ENCODE peak calls at places on chromosomes 5 and 9, in seven cellular contexts. M, D, A, X, F, K and T are unnamed samples.

GRCh38 chr5:124773291-124774001 is 27.0 kb upstream of the ZNF608 start:
- DNase-seq in M (no peak), D (peak), A (no peak), X (no peak), F (no peak), K (no peak), T (no peak)

GRCh38 chr5:8184455-8185063 is 315.6 kb downstream of the MTRR start:
- DNase-seq in M (no peak), D (peak), A (peak), X (peak), F (no peak), K (no peak), T (no peak)

GRCh38 chr9:111039203-111039907 is 1.1 kb upstream of the LPAR1 start:
- DNase-seq in M (no peak), D (peak), A (peak), X (peak), F (peak), K (no peak), T (no peak)

GRCh38 chr5:96721351-96721970 is 59.3 kb downstream of the CAST start:
- DNase-seq in M (no peak), D (no peak), A (no peak), X (no peak), F (no peak), K (no peak), T (no peak)

GRCh38 chr9:133304158-133304470 is 29.1 kb upstream of the ABO start:
- DNase-seq in M (no peak), D (no peak), A (no peak), X (no peak), F (no peak), K (no peak), T (no peak)

GRCh38 chr9:109910616-109911568 is 130.9 kb downstream of the PALM2AKAP2 start:
- DNase-seq in M (no peak), D (no peak), A (peak), X (peak), F (no peak), K (peak), T (no peak)

GRCh38 chr5:79613571-79613970 is 1.3 kb downstream of the TENT2 start:
- DNase-seq in M (no peak), D (no peak), A (no peak), X (no peak), F (no peak), K (no peak), T (peak)

GRCh38 chr9:71793386-71794105 is 25.2 kb upstream of the CEMIP2 start:
- DNase-seq in M (no peak), D (peak), A (no peak), X (peak), F (no peak), K (peak), T (peak)

GRCh38 chr9:79220246-79220645 is 351.5 kb upstream of the TLE4 start:
- DNase-seq in M (no peak), D (no peak), A (no peak), X (no peak), F (no peak), K (no peak), T (no peak)

GRCh38 chr9:7075154-7075553 is 317.4 kb downstream of the KDM4C start:
- DNase-seq in M (no peak), D (no peak), A (no peak), X (no peak), F (no peak), K (no peak), T (no peak)

GRCh38 chr9:23153058-23153457 is 673.0 kb downstream of the ELAVL2 start:
- DNase-seq in M (no peak), D (no peak), A (no peak), X (no peak), F (no peak), K (no peak), T (no peak)

GRCh38 chr9:98538626-98539031 is 170.1 kb downstream of the GABBR2 start:
- DNase-seq in M (no peak), D (no peak), A (no peak), X (no peak), F (no peak), K (peak), T (no peak)

GRCh38 chr5:146042628-146043279 is 62.6 kb downstream of the PLAC8L1 start:
- DNase-seq in M (no peak), D (no peak), A (peak), X (no peak), F (peak), K (peak), T (no peak)

GRCh38 chr5:133489632-133490031 is 122.7 kb downstream of the FSTL4 start:
- DNase-seq in M (no peak), D (no peak), A (peak), X (no peak), F (peak), K (no peak), T (no peak)

GRCh38 chr5:102536323-102536928 is 37.6 kb upstream of the SLCO6A1 start:
- DNase-seq in M (no peak), D (no peak), A (no peak), X (peak), F (peak), K (no peak), T (no peak)

GRCh38 chr5:90503596-90503995 is 25.8 kb downstream of the LYSMD3 start:
- DNase-seq in M (no peak), D (no peak), A (peak), X (no peak), F (no peak), K (no peak), T (no peak)

GRCh38 chr9:28808042-28808441 is 1234.8 kb upstream of the C9orf72 start:
- DNase-seq in M (no peak), D (no peak), A (peak), X (peak), F (no peak), K (peak), T (no peak)

GRCh38 chr5:95162231-95162992 is 122.5 kb downstream of the MCTP1 start:
- DNase-seq in M (no peak), D (no peak), A (no peak), X (no peak), F (no peak), K (no peak), T (no peak)

GRCh38 chr5:177116631-177117373 is 16.8 kb upstream of the NSD1 start:
- DNase-seq in M (no peak), D (peak), A (peak), X (peak), F (no peak), K (peak), T (peak)

GRCh38 chr9:117400131-117400530 is 14.7 kb downstream of the ASTN2 start:
- DNase-seq in M (no peak), D (peak), A (no peak), X (peak), F (no peak), K (no peak), T (no peak)

GRCh38 chr9:117414220-117414905 is 494 bp downstream of the ASTN2 start:
- DNase-seq in M (no peak), D (peak), A (peak), X (peak), F (no peak), K (no peak), T (peak)

GRCh38 chr5:171845857-171846785 is 60.5 kb downstream of the SMIM23 start:
- DNase-seq in M (no peak), D (peak), A (no peak), X (peak), F (no peak), K (no peak), T (peak)

DNA sequence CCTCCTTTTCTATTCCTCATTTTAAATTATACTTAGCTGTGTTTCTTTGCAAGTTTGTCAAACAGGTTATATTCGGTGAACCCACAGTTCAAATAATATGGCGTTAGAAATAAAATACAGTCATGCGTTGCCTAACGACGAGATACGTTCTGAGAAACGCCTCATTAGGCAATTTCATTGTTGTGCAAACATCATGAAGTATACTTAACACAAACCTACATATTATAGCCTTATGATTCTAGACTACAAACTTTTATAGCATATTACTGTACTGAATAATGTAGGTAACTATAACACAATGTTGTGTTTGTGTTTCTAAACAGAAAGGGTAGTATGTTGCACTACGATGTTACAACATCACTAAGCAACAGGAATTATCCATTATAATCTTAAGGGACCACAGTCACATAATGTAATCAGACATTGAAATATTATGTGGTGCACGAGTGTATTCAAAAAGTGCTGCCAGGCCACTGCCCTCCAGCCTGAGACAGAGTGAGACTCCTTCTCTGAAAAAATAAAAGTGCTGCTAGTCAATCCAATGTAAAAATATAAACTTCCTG is 3.0 kb upstream of the SMC2 start:
- DNase-seq in M (no peak), D (no peak), A (no peak), X (no peak), F (no peak), K (no peak), T (no peak)
- H3K27ac ChIP-seq in M (peak), D (no peak), A (no peak), X (no peak), F (no peak), K (no peak), T (peak)

GRCh38 chr9:119698535-119698934 is 329.3 kb upstream of the BRINP1 start:
- DNase-seq in M (no peak), D (no peak), A (no peak), X (no peak), F (no peak), K (no peak), T (no peak)
- H2AFZ ChIP-seq in M (no peak), D (no peak), A (no peak), X (no peak), F (no peak), K (no peak), T (no peak)

GRCh38 chr9:92292338-92293074 is 991 bp downstream of the IARS1 start:
- DNase-seq in M (no peak), D (no peak), A (peak), X (peak), F (no peak), K (no peak), T (no peak)

GRCh38 chr9:92293075-92293354 is 482 bp downstream of the IARS1 start:
- DNase-seq in M (no peak), D (no peak), A (no peak), X (no peak), F (no peak), K (no peak), T (no peak)

GRCh38 chr9:92289708-92290390 is 3.6 kb downstream of the IARS1 start:
- DNase-seq in M (no peak), D (no peak), A (no peak), X (no peak), F (no peak), K (peak), T (no peak)

GRCh38 chr9:92290785-92291429 is 2.6 kb downstream of the IARS1 start:
- DNase-seq in M (no peak), D (no peak), A (no peak), X (no peak), F (no peak), K (no peak), T (no peak)

DNA sequence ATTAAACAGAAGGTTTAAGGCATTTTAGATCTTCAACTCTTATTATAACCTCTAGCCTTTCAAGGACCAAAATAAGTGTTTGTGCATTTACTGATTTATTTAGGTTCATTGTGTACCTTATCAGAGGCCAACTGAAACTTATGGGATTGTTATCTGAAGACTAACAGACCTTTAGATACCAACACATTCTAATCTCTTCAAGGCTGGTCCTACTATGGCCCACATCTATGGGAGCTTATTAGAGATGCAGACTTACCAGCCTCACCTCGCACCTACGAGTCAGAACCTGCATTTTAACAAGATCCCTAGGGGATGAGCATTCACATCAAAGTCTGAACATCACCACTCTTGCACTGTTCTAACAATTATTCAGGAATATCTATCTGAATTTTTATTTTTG is 1.9 kb downstream of the IARS1 start:
- DNase-seq in M (no peak), D (no peak), A (no peak), X (no peak), F (no peak), K (no peak), T (no peak)
- H3K4me2 ChIP-seq in M (peak), D (no peak), A (peak), X (peak), F (peak), K (peak), T (peak)

DNA sequence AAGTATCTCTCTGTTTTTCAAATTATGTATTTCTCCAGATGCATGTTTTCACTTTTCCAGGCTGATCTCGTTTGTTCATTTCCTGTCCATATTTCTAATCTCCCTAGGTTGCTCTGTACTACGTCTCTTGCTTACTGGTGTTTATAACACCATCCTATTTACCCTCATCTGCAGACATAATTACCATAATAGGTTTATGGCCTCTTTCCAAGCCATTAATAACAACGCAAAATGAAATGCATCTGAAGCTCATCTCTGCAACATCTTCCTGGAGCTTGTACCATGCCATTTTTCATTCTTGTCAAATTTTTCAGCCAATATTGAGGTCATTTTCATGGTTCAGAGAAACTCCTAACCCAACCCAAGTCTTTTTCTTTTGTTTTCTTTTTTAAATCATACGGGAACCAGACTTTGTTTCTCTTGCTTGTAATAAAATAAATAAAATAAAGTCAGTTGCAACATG is 37.2 kb downstream of the DPYSL3 start:
- DNase-seq in M (no peak), D (no peak), A (no peak), X (no peak), F (no peak), K (no peak), T (no peak)
- H3K27ac ChIP-seq in M (no peak), D (no peak), A (no peak), X (peak), F (no peak), K (no peak), T (no peak)

GRCh38 chr5:36948041-36948440 is 71.5 kb downstream of the NIPBL start:
- DNase-seq in M (no peak), D (no peak), A (peak), X (no peak), F (no peak), K (peak), T (peak)
- H2AFZ ChIP-seq in M (no peak), D (no peak), A (no peak), X (no peak), F (no peak), K (no peak), T (no peak)

DNA sequence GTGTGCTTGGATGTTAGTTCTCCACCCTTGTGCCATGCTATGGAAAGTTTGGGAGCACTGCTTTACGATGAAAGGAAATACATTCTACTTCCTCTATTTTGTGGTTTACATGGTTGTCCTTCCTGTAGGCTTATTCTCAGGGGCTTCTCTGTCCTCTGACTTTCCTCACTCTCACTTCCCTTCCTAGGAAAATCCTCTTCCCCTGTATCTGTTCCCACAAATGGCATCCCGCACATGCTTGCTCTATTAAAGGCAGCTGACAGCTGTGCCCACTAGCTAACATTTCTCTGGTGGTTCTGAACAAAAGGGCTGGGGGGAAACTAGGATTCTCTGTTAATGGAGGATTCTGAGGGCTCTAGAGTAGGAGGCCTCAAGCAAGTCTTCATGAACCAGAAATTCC is 52.4 kb downstream of the FAM170A start:
- DNase-seq in M (no peak), D (no peak), A (no peak), X (no peak), F (no peak), K (no peak), T (no peak)
- H3K4me2 ChIP-seq in M (no peak), D (no peak), A (no peak), X (no peak), F (no peak), K (no peak), T (no peak)